ENCODE peak calls at places on chromosomes 13 and 19, in eight cellular contexts. One of them, this sample, is unnamed.

GRCh38 chr13:108086678-108087077 is 128.7 kb downstream of the LIG4 start:
- DNase-seq in transverse colon: no peak
- DNase-seq in sigmoid colon: no peak
- DNase-seq in suprapubic skin: no peak
- DNase-seq in A549: no peak
- DNase-seq in tibial nerve: no peak
- DNase-seq in H1: no peak
- DNase-seq in ovary: no peak
- DNase-seq in this sample: no peak

GRCh38 chr13:77532983-77533382 is 2.5 kb upstream of the SCEL start:
- DNase-seq in sigmoid colon: no peak
- DNase-seq in A549: no peak
- DNase-seq in transverse colon: no peak
- DNase-seq in tibial nerve: no peak
- DNase-seq in H1: no peak
- DNase-seq in ovary: no peak
- DNase-seq in suprapubic skin: no peak
- DNase-seq in this sample: no peak

GRCh38 chr19:4573682-4574081 is 14.2 kb upstream of the SEMA6B start:
- DNase-seq in A549: no peak
- DNase-seq in suprapubic skin: no peak
- DNase-seq in sigmoid colon: no peak
- DNase-seq in ovary: no peak
- DNase-seq in tibial nerve: no peak
- DNase-seq in transverse colon: no peak
- DNase-seq in H1: no peak
- DNase-seq in this sample: no peak

GRCh38 chr13:106573855-106574254 is 5.9 kb upstream of the ARGLU1 start:
- DNase-seq in tibial nerve: peak; percentile 42
- DNase-seq in H1: no peak
- DNase-seq in sigmoid colon: peak; percentile 77
- DNase-seq in ovary: peak; percentile 63
- DNase-seq in transverse colon: peak; percentile 22
- DNase-seq in A549: no peak
- DNase-seq in suprapubic skin: peak; percentile 70
- DNase-seq in this sample: peak; percentile 61

GRCh38 chr13:101307181-101307701 is 109.1 kb downstream of the NALCN start:
- DNase-seq in tibial nerve: no peak
- DNase-seq in H1: no peak
- DNase-seq in sigmoid colon: no peak
- DNase-seq in A549: no peak
- DNase-seq in transverse colon: no peak
- DNase-seq in ovary: peak; percentile 49
- DNase-seq in suprapubic skin: no peak
- DNase-seq in this sample: no peak

GRCh38 chr13:19960673-19961015 is 2.1 kb downstream of the ZMYM2 start:
- DNase-seq in suprapubic skin: no peak
- DNase-seq in A549: no peak
- DNase-seq in sigmoid colon: no peak
- DNase-seq in H1: no peak
- DNase-seq in ovary: no peak
- DNase-seq in tibial nerve: no peak
- DNase-seq in transverse colon: no peak
- DNase-seq in this sample: no peak

GRCh38 chr19:42114412-42114811 is 17.8 kb downstream of the POU2F2 start:
- DNase-seq in A549: no peak
- DNase-seq in sigmoid colon: no peak
- DNase-seq in ovary: no peak
- DNase-seq in tibial nerve: no peak
- DNase-seq in transverse colon: peak; percentile 76
- DNase-seq in suprapubic skin: no peak
- DNase-seq in H1: no peak
- DNase-seq in this sample: no peak

GRCh38 chr19:1754651-1755466 is 1.6 kb downstream of the ONECUT3 start:
- DNase-seq in tibial nerve: no peak
- DNase-seq in A549: no peak
- DNase-seq in sigmoid colon: no peak
- DNase-seq in ovary: no peak
- DNase-seq in suprapubic skin: no peak
- DNase-seq in H1: peak; percentile 73
- DNase-seq in transverse colon: no peak
- DNase-seq in this sample: no peak

GRCh38 chr13:46389985-46390384 is 2.9 kb upstream of the RUBCNL start:
- DNase-seq in H1: no peak
- DNase-seq in transverse colon: peak; percentile 64
- DNase-seq in tibial nerve: peak; percentile 26
- DNase-seq in suprapubic skin: no peak
- DNase-seq in ovary: no peak
- DNase-seq in sigmoid colon: peak; percentile 70
- DNase-seq in A549: no peak
- DNase-seq in this sample: no peak

GRCh38 chr19:12380444-12380737 is 14.9 kb upstream of the ZNF442 start:
- DNase-seq in suprapubic skin: no peak
- DNase-seq in tibial nerve: no peak
- DNase-seq in ovary: no peak
- DNase-seq in transverse colon: no peak
- DNase-seq in sigmoid colon: no peak
- DNase-seq in H1: no peak
- DNase-seq in A549: no peak
- DNase-seq in this sample: no peak

GRCh38 chr19:46924874-46925547 is 64.2 kb downstream of the ARHGAP35 start:
- DNase-seq in sigmoid colon: no peak
- DNase-seq in suprapubic skin: no peak
- DNase-seq in ovary: no peak
- DNase-seq in H1: no peak
- DNase-seq in tibial nerve: no peak
- DNase-seq in A549: peak; percentile 40
- DNase-seq in transverse colon: peak; percentile 47
- DNase-seq in this sample: no peak

GRCh38 chr13:57787058-57787791 is 155.7 kb downstream of the PCDH17 start:
- DNase-seq in H1: no peak
- DNase-seq in A549: no peak
- DNase-seq in ovary: no peak
- DNase-seq in tibial nerve: no peak
- DNase-seq in transverse colon: no peak
- DNase-seq in suprapubic skin: peak; percentile 40
- DNase-seq in sigmoid colon: no peak
- DNase-seq in this sample: no peak

GRCh38 chr19:8426283-8426682 is 13.2 kb downstream of the MARCHF2 start:
- DNase-seq in transverse colon: no peak
- DNase-seq in A549: no peak
- DNase-seq in sigmoid colon: no peak
- DNase-seq in tibial nerve: no peak
- DNase-seq in ovary: no peak
- DNase-seq in suprapubic skin: no peak
- DNase-seq in H1: no peak
- DNase-seq in this sample: no peak

GRCh38 chr13:72424059-72424458 is 303.4 kb downstream of the MZT1 start:
- DNase-seq in A549: no peak
- DNase-seq in sigmoid colon: no peak
- DNase-seq in H1: no peak
- DNase-seq in tibial nerve: no peak
- DNase-seq in transverse colon: no peak
- DNase-seq in ovary: no peak
- DNase-seq in suprapubic skin: no peak
- DNase-seq in this sample: no peak

GRCh38 chr13:109941221-109941620 is 154.8 kb upstream of the IRS2 start:
- DNase-seq in transverse colon: no peak
- DNase-seq in A549: no peak
- DNase-seq in tibial nerve: no peak
- DNase-seq in ovary: no peak
- DNase-seq in sigmoid colon: no peak
- DNase-seq in suprapubic skin: no peak
- DNase-seq in H1: no peak
- DNase-seq in this sample: no peak

GRCh38 chr19:38452430-38453366 is 19.2 kb downstream of the RYR1 start:
- DNase-seq in A549: no peak
- DNase-seq in H1: peak; percentile 98
- DNase-seq in sigmoid colon: no peak
- DNase-seq in tibial nerve: no peak
- DNase-seq in ovary: no peak
- DNase-seq in suprapubic skin: no peak
- DNase-seq in transverse colon: no peak
- DNase-seq in this sample: no peak
- TF ChIP-seq POLR2A in A549: no peak
- TF ChIP-seq POLR2A in H1: no peak
- TF ChIP-seq POLR2A in sigmoid colon: no peak
- TF ChIP-seq POLR2A in tibial nerve: no peak
- TF ChIP-seq POLR2A in ovary: no peak
- TF ChIP-seq POLR2A in suprapubic skin: no peak
- TF ChIP-seq POLR2A in transverse colon: no peak
- TF ChIP-seq POLR2A in this sample: no peak

GRCh38 chr19:13887529-13887928 is 10.6 kb downstream of the NANOS3 start:
- DNase-seq in H1: no peak
- DNase-seq in A549: no peak
- DNase-seq in sigmoid colon: no peak
- DNase-seq in suprapubic skin: no peak
- DNase-seq in ovary: no peak
- DNase-seq in tibial nerve: no peak
- DNase-seq in transverse colon: no peak
- DNase-seq in this sample: no peak
- TF ChIP-seq EP300 in H1: no peak
- TF ChIP-seq EP300 in A549: no peak
- TF ChIP-seq EP300 in sigmoid colon: no peak
- TF ChIP-seq EP300 in suprapubic skin: no peak
- TF ChIP-seq EP300 in ovary: no peak
- TF ChIP-seq EP300 in tibial nerve: no peak
- TF ChIP-seq EP300 in transverse colon: no peak
- TF ChIP-seq EP300 in this sample: no peak

DNA sequence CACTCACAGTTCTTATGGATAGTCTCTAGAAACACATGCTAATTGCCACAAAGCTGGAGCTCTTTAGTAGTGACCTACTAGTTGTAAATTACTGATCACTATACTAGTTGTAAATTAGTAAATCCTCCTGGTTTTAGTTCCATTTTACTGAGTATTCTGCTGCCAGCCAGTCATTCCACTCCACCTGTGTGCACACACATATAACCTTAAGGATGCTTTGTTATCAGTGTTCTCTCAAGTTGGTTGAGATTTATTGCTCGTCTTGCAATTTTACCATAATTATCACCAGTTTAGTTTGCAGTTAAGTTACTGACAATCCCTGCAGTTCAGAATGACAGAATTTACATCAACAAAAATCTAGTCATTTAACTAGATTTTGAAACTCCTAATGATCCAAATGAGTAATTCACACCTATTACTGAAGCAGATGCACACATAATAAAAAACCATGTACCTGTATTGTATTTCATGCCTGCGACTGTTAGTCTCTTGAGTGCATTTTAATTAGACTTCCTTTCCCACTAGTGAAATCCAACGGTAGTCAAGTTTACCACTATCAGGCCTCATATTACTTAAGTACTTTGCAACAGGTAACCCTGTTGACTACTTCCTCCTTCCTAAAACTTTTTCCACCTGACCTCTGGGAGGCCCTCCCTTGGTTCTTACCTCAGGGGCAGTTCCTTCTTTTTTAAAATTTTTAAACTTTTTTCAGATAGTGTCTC is 7.6 kb downstream of the TPT1 start:
- DNase-seq in A549: no peak
- DNase-seq in transverse colon: no peak
- DNase-seq in ovary: no peak
- DNase-seq in sigmoid colon: no peak
- DNase-seq in tibial nerve: no peak
- DNase-seq in suprapubic skin: no peak
- DNase-seq in H1: no peak
- DNase-seq in this sample: no peak
- TF ChIP-seq POLR2A in A549: no peak
- TF ChIP-seq POLR2A in transverse colon: no peak
- TF ChIP-seq POLR2A in ovary: no peak
- TF ChIP-seq POLR2A in sigmoid colon: no peak
- TF ChIP-seq POLR2A in tibial nerve: no peak
- TF ChIP-seq POLR2A in suprapubic skin: no peak
- TF ChIP-seq POLR2A in H1: no peak
- TF ChIP-seq POLR2A in this sample: no peak

DNA sequence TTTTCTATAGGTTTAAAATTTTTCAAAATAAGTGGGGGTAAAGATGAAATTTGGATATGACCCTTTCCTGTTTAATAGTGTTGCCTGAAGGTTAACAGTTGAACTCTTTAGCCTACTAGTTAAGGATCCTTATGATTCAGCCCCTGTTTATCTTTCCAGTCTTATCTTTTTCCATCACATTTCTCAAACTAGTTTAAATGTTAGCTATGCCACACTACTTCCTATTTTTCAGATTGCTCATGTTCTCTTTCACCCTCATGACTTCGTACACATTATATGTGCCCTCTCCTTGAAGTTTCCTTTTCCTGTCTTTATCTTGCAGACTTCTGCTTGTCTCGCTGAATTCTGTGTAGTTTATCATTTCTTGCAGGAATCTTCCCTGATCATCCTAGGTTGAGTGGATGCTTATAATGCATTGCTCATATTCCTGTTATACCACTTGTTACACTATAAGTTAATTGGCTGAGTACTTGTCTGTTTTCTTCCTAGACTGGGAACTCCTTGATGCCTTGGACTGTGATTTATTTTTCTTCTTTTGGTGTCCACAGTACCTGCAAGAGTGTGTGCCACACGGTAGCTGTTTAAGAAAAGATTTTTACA is 86.7 kb downstream of the FNDC3A start:
- DNase-seq in ovary: no peak
- DNase-seq in H1: no peak
- DNase-seq in tibial nerve: no peak
- DNase-seq in sigmoid colon: no peak
- DNase-seq in A549: no peak
- DNase-seq in transverse colon: no peak
- DNase-seq in suprapubic skin: no peak
- DNase-seq in this sample: no peak
- TF ChIP-seq EP300 in ovary: no peak
- TF ChIP-seq EP300 in H1: no peak
- TF ChIP-seq EP300 in tibial nerve: no peak
- TF ChIP-seq EP300 in sigmoid colon: no peak
- TF ChIP-seq EP300 in A549: no peak
- TF ChIP-seq EP300 in transverse colon: no peak
- TF ChIP-seq EP300 in suprapubic skin: no peak
- TF ChIP-seq EP300 in this sample: no peak

DNA sequence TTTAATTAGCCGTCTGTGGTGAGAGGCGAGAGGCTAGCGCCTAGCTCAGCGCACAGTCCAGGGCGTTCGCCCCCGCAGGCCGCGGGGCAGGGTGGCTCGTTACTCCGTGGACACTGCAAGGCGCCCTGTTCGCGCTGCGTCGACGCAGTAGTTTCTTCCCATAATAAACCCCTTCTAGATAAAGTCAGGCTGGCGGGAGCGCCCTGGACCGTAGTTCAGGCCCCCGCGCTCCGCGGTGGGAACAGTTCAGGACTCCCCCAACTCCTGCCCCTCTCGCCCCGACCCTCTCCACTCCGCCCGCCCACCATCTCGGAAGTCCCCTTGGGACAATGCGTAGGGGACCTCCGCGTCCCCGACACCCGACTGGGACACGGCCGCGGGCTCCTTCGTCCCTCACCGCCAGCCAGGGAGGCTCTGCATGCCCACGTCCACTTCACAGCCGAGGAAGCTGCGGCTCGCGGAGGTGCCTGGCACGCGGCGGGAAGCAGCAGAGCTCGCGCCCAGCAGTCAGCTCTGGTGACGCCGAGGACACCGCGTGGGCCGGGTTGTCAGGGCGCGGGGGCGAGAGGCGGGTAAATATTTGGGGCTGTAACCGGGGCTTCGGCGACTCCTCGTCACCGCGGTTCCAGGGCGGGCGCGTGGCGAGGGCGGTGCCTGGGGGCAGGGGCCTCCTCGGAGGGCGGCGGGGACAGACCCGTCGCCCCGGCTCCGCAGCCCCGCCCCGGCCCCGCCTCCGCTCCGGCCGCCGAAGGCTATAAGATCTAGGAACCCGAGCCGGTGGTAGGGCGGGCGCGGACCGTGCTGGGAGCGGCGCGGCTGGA is at the start of gene RGCC:
- DNase-seq in ovary: peak; percentile 45
- DNase-seq in A549: peak; percentile 36
- DNase-seq in H1: peak; percentile 81
- DNase-seq in suprapubic skin: peak; percentile 93
- DNase-seq in transverse colon: peak; percentile 82
- DNase-seq in tibial nerve: peak; percentile 64
- DNase-seq in sigmoid colon: peak; percentile 82
- DNase-seq in this sample: peak; percentile 79
- TF ChIP-seq POLR2A in ovary: no peak
- TF ChIP-seq POLR2A in A549: peak; percentile 24
- TF ChIP-seq POLR2A in H1: no peak
- TF ChIP-seq POLR2A in suprapubic skin: peak; percentile 84
- TF ChIP-seq POLR2A in transverse colon: peak; percentile 28
- TF ChIP-seq POLR2A in tibial nerve: peak; percentile 84
- TF ChIP-seq POLR2A in sigmoid colon: no peak
- TF ChIP-seq POLR2A in this sample: no peak

This sample was measured in stomach.